ENCODE peak calls at places on chromosome 2, in seven cellular contexts. W, S, E, B, K, L and A are unnamed samples.

GRCh38 chr2:132278267-132278666 is 116.5 kb upstream of the ANKRD30BL start:
- DNase-seq in W (no peak), S (no peak), E (no peak), B (no peak), K (no peak), L (no peak), A (no peak)

GRCh38 chr2:102708847-102709559 is 52.8 kb upstream of the TMEM182 start:
- DNase-seq in W (peak), S (no peak), E (peak), B (no peak), K (no peak), L (no peak), A (peak)

GRCh38 chr2:170973492-170974303 is 44.6 kb downstream of the GORASP2 start:
- DNase-seq in W (peak), S (peak), E (peak), B (peak), K (peak), L (peak), A (peak)

GRCh38 chr2:238948765-238949641 is 101.1 kb downstream of the TWIST2 start:
- DNase-seq in W (no peak), S (no peak), E (no peak), B (peak), K (peak), L (no peak), A (no peak)

GRCh38 chr2:160666677-160667061 is 173.1 kb upstream of the RBMS1 start:
- DNase-seq in W (peak), S (no peak), E (no peak), B (no peak), K (no peak), L (no peak), A (peak)

GRCh38 chr2:230784840-230785239 is 72.2 kb downstream of the CAB39 start:
- DNase-seq in W (no peak), S (no peak), E (no peak), B (no peak), K (no peak), L (no peak), A (no peak)

GRCh38 chr2:201950606-201951005 is 83.0 kb upstream of the FZD7 start:
- DNase-seq in W (peak), S (no peak), E (no peak), B (no peak), K (no peak), L (no peak), A (peak)

GRCh38 chr2:171318463-171318934 is 115.3 kb downstream of the METTL8 start:
- DNase-seq in W (peak), S (no peak), E (no peak), B (no peak), K (no peak), L (no peak), A (peak)

GRCh38 chr2:135817466-135817865 is 19.5 kb downstream of the LCT start:
- DNase-seq in W (no peak), S (no peak), E (no peak), B (no peak), K (no peak), L (no peak), A (no peak)

GRCh38 chr2:71813801-71814470 is 333.7 kb downstream of the CYP26B1 start:
- DNase-seq in W (no peak), S (no peak), E (no peak), B (no peak), K (peak), L (no peak), A (no peak)

GRCh38 chr2:25877431-25878360 is 591 bp downstream of the ASXL2 start:
- DNase-seq in W (peak), S (peak), E (peak), B (no peak), K (peak), L (peak), A (peak)

GRCh38 chr2:176152350-176153181 is 1.2 kb downstream of the HOXD4 start:
- DNase-seq in W (no peak), S (no peak), E (no peak), B (no peak), K (no peak), L (no peak), A (no peak)

GRCh38 chr2:230952226-230952956 is 27.3 kb upstream of the GPR55 start:
- DNase-seq in W (no peak), S (no peak), E (no peak), B (no peak), K (no peak), L (no peak), A (no peak)

GRCh38 chr2:43071629-43072550 is 154.5 kb downstream of the ZFP36L2 start:
- DNase-seq in W (peak), S (no peak), E (no peak), B (no peak), K (no peak), L (no peak), A (peak)

GRCh38 chr2:197414039-197414438 is 20.8 kb downstream of the SF3B1 start:
- DNase-seq in W (no peak), S (no peak), E (no peak), B (no peak), K (no peak), L (no peak), A (no peak)

GRCh38 chr2:85706604-85707296 is 12.6 kb downstream of the GNLY start:
- DNase-seq in W (no peak), S (no peak), E (no peak), B (no peak), K (no peak), L (no peak), A (no peak)

GRCh38 chr2:127840893-127841292 is 17.1 kb downstream of the POLR2D start:
- DNase-seq in W (no peak), S (no peak), E (no peak), B (no peak), K (no peak), L (no peak), A (no peak)

GRCh38 chr2:96869824-96870630 is at the start of gene SEMA4C:
- DNase-seq in W (peak), S (peak), E (peak), B (no peak), K (no peak), L (peak), A (peak)

GRCh38 chr2:74052732-74053712 is 68.3 kb downstream of the TET3 start:
- DNase-seq in W (no peak), S (no peak), E (no peak), B (no peak), K (no peak), L (no peak), A (no peak)

GRCh38 chr2:33645861-33646260 is 46.8 kb upstream of the FAM98A start:
- DNase-seq in W (peak), S (no peak), E (no peak), B (no peak), K (no peak), L (no peak), A (no peak)

GRCh38 chr2:161557538-161557937 is 66.7 kb upstream of the SLC4A10 start:
- DNase-seq in W (no peak), S (no peak), E (no peak), B (no peak), K (no peak), L (no peak), A (no peak)

DNA sequence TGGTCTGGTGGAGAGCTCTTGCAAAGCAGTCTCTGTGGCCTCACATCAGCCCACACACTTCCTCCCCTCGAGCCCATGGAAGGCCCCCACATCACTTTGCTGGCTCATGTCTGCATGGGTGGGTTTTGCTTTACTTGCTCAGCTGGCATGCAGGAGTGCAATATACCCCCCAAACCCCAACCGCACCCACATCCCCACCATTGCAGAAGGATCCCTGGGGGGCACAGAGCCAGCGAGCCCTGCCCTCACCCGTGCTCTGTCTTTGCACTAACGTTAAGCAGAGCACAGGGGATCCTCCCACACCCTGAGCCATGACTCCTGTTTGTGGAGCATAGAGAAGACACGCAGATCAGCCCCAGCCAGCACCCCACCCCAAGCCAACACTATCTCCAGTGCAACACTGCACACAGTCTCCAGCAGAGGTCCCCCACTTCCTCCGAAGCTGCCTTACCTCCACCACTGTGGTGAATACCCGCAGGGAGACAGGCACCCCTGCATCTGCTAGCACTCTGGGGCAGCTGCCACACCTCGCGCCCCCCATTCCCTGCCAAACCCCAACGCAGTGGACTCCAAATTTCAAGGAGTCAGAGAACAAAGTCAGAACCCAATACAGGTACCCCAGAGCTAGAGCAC is 177.8 kb upstream of the RGPD4 start:
- DNase-seq in W (no peak), S (no peak), E (no peak), B (no peak), K (no peak), L (no peak), A (no peak)
- TF ChIP-seq CTCF in W (no peak), S (no peak), E (no peak), B (no peak), K (no peak), L (no peak), A (no peak)

GRCh38 chr2:218230882-218231281 is 13.9 kb downstream of the ARPC2 start:
- DNase-seq in W (peak), S (no peak), E (peak), B (no peak), K (no peak), L (no peak), A (no peak)
- TF ChIP-seq CTCF in W (peak), S (peak), E (peak), B (no peak), K (peak), L (peak), A (peak)

DNA sequence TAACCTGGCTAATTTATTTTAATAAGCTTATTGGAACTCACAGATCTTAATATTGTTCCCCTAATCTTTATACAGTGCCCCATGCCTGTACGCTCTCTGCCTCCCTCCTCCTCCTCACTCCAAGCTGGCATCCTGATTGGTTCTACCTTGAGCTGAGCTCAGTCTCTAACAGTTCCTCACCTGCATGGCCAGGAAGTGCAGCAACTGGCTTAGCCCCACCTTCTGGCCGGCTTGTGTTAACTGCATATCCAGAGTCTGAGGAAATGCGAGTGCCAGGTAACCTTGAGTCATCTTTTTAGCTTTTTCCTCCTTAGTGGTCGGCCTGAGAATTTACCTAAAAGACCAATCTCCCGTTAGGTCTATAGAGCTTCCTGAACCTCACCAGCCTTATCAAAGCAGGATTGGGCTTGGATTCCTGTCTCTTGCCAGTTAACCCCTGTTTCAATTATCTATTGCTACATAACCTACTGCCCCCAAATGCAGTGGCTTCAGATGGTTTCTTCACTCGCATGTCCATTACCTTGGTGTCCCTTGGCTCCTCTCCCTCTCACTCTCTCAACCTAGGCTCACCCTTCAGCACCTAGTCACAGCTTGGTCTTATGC is 89.5 kb upstream of the STK39 start:
- DNase-seq in W (no peak), S (peak), E (peak), B (no peak), K (no peak), L (peak), A (no peak)
- TF ChIP-seq CTCF in W (no peak), S (peak), E (peak), B (no peak), K (peak), L (peak), A (no peak)

GRCh38 chr2:65922030-65922429 is 489.6 kb upstream of the SPRED2 start:
- DNase-seq in W (no peak), S (no peak), E (no peak), B (no peak), K (no peak), L (no peak), A (no peak)

GRCh38 chr2:65920659-65921058 is 488.3 kb upstream of the SPRED2 start:
- DNase-seq in W (no peak), S (no peak), E (no peak), B (no peak), K (no peak), L (no peak), A (no peak)

GRCh38 chr2:65917990-65918389 is 485.6 kb upstream of the SPRED2 start:
- DNase-seq in W (peak), S (no peak), E (no peak), B (no peak), K (no peak), L (no peak), A (no peak)

GRCh38 chr2:65918760-65919187 is 486.4 kb upstream of the SPRED2 start:
- DNase-seq in W (no peak), S (no peak), E (no peak), B (no peak), K (no peak), L (no peak), A (no peak)

DNA sequence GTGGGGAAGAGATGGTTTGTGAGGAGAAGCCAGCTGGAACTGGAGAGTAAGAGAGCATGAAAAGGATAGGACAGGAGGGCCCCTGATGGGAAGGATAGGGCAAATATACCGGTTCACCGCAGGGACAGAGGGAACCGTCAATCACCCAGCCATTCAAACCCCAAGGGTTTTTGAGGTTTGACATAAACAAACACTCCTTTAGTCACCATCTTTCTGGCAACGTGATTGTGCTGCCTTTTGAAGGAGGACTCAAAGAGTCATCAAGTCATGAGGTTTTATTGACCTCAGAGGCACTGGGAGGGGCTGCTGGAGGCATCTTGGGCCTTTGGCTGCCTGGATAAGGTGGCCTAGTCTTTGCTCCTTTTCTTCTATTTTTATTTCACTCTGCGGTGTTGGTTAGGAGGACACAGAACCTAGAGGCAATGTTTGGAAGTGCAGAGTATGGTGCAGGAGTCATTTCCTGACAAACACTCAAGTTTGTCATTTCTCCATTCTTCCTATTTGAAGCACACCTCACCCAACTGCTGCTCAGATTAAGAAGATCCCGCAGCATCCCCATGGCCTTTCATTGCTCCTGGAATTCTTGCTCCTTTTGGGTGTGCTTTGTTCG is 487.3 kb upstream of the SPRED2 start:
- DNase-seq in W (no peak), S (no peak), E (no peak), B (no peak), K (no peak), L (no peak), A (no peak)
- TF ChIP-seq CTCF in W (no peak), S (no peak), E (no peak), B (no peak), K (no peak), L (no peak), A (no peak)

DNA sequence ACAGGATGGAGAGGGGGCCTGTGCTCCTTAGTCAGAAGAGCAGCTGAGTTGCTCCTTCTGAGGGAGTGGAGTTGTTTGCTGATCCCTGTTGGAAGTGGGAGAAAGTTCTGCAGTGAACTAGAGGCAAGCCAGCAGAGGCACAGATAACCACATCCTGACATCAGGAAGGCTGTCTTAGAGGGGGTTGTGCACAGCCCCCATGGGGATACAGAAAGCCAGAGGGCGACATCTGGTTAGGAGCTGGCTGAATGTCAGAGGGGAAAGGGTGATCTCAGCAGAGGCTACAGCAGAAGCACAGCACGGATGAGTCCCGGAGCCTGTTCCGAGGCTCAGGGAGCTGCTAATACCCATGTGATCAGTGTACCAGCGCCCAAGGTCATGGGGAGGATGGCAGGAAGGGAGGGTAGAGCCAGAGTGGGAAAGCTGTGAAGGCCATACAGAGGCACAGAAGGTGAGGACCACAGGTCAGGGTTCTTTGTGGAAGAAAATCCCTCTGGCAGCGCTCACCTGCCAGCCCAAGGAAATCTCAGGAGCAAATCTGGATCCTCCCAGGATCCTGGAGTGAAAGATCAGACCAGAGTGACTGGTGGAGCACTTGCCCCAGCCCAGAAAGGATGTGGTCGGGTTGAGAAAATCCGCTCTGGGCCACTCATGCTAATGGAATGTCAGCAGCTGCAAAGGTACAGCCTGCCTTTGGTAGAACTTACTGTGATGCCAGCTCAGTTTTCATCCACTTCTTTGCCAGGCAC is 111.8 kb downstream of the STPG4 start:
- DNase-seq in W (peak), S (no peak), E (peak), B (no peak), K (no peak), L (peak), A (peak)
- TF ChIP-seq CTCF in W (no peak), S (no peak), E (no peak), B (no peak), K (no peak), L (peak), A (no peak)

GRCh38 chr2:108594132-108594981 is 60.1 kb downstream of the LIMS1 start:
- DNase-seq in W (peak), S (no peak), E (peak), B (no peak), K (no peak), L (no peak), A (peak)

GRCh38 chr2:108591163-108591562 is 56.9 kb downstream of the LIMS1 start:
- DNase-seq in W (no peak), S (no peak), E (no peak), B (no peak), K (no peak), L (no peak), A (no peak)

GRCh38 chr2:108589786-108590185 is 55.5 kb downstream of the LIMS1 start:
- DNase-seq in W (no peak), S (no peak), E (no peak), B (no peak), K (no peak), L (no peak), A (no peak)

GRCh38 chr2:108594982-108595464 is 60.8 kb downstream of the LIMS1 start:
- DNase-seq in W (peak), S (no peak), E (peak), B (no peak), K (no peak), L (no peak), A (peak)

DNA sequence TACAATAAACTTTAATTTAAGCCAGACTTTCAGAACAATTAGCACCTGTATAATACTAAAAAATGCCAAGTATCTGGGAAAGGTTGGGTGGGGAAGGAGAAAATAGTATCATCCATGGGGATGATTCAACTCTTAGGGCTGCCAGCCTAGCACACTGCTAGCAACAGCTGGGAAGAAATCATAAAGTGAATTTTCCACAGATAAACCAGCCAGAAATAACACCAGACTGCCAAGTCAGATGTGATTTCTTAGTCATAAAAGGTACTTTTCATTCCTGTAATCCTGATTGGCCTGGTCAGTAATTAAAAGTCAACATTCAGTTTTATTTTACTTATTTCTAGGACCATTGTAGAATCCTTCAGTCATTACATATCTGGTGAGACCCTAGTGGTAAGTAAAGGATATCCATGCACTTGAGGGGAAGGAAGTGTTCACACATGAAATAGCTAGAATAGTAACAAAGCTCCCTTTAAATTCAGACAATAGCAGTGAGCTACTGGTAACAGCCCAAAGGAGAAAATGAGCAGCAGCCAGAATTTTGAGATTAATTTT is 59.4 kb downstream of the LIMS1 start:
- DNase-seq in W (peak), S (no peak), E (no peak), B (no peak), K (no peak), L (no peak), A (peak)
- TF ChIP-seq CTCF in W (no peak), S (no peak), E (no peak), B (no peak), K (peak), L (no peak), A (peak)

DNA sequence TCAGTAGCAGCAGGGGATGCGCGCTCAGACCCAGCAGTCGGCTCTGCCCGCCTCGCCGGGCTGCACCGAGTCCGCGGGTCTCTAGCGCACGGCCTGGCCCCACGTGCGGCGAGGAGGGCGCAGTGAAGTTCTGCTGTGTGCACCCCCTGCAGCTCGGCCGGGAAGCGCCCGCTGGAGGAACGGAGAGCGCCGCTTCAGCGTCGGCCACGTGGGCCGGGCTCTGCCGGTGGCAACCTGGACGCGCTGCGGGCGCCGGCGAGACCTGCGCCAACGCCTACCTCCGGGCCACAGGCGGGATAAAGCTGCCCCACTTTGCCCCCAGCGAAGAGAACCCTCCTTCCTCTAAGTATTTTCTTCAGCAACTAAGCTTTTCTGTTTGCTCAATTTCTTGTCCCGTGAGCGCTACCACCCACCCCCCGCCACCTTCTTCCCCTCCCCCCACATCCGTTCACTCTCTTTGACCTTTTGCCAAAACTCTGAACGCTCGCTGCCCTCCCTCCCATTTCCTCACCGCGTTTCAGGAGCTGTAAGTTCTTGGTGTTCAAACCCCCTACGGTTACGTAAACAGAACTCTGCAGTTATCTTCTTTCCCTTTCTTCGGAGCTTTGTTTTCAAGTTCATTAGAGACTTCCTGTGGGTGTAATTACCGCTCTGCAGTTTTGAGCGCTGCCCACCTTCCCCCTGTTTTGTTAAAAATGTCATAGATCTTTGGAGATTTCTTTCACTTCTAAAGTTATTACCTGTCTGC is 42.6 kb upstream of the EDAR start:
- DNase-seq in W (peak), S (peak), E (peak), B (no peak), K (no peak), L (peak), A (peak)
- TF ChIP-seq CTCF in W (no peak), S (no peak), E (no peak), B (no peak), K (peak), L (no peak), A (no peak)

GRCh38 chr2:27264753-27265535 is 2.1 kb upstream of the SLC30A3 start:
- DNase-seq in W (peak), S (peak), E (peak), B (peak), K (peak), L (peak), A (peak)
- TF ChIP-seq CTCF in W (peak), S (peak), E (peak), B (no peak), K (peak), L (peak), A (peak)